ENCODE peak calls at places on chromosome 1, in seven cellular contexts. N is K562, P is HEK293T, G is HCT116, E is WTC11, V is HepG2, X is GM12878. L is an unnamed sample.

GRCh38 chr1:59179673-59180072 is 117.2 kb upstream of the FGGY start:
- DNase-seq in N (no peak), P (no peak), G (no peak), E (no peak), V (no peak), X (no peak), L (no peak)

GRCh38 chr1:84377480-84378095 is 20.7 kb upstream of the DNASE2B start:
- DNase-seq in N (no peak), P (no peak), G (no peak), E (no peak), V (no peak), X (no peak), L (no peak)

GRCh38 chr1:36524359-36525062 is 41.8 kb upstream of the CSF3R start:
- DNase-seq in N (no peak), P (no peak), G (no peak), E (no peak), V (no peak), X (no peak), L (peak; percentile 22)

GRCh38 chr1:179883739-179884138 is 1.7 kb downstream of the TOR1AIP1 start:
- DNase-seq in N (peak; percentile 38), P (peak; percentile 20), G (no peak), E (no peak), V (peak; percentile 45), X (peak; percentile 56), L (no peak)

GRCh38 chr1:54807756-54808155 is 6.6 kb upstream of the TTC22 start:
- DNase-seq in N (no peak), P (no peak), G (no peak), E (no peak), V (no peak), X (no peak), L (no peak)

GRCh38 chr1:13749543-13750307 is 49.7 kb downstream of the PRDM2 start:
- DNase-seq in N (peak; percentile 78), P (peak; percentile 45), G (no peak), E (peak; percentile 61), V (peak; percentile 15), X (no peak), L (no peak)

GRCh38 chr1:172351761-172352161 is 68.7 kb upstream of the C1orf105 start:
- DNase-seq in N (no peak), P (no peak), G (no peak), E (no peak), V (no peak), X (no peak), L (no peak)

GRCh38 chr1:162676087-162676486 is 43.8 kb downstream of the DDR2 start:
- DNase-seq in N (no peak), P (no peak), G (no peak), E (no peak), V (no peak), X (no peak), L (no peak)

GRCh38 chr1:2516124-2516523 is 10.3 kb downstream of the PANK4 start:
- DNase-seq in N (no peak), P (no peak), G (no peak), E (no peak), V (no peak), X (no peak), L (no peak)

GRCh38 chr1:34871443-34872132 is 12.0 kb upstream of the SMIM12 start:
- DNase-seq in N (no peak), P (no peak), G (no peak), E (no peak), V (no peak), X (no peak), L (no peak)

GRCh38 chr1:2374260-2375155 is 16.8 kb downstream of the MORN1 start:
- DNase-seq in N (no peak), P (no peak), G (no peak), E (no peak), V (no peak), X (no peak), L (no peak)

GRCh38 chr1:182193908-182194550 is 132.5 kb upstream of the ZNF648 start:
- DNase-seq in N (no peak), P (no peak), G (no peak), E (no peak), V (no peak), X (no peak), L (no peak)

GRCh38 chr1:9794081-9794480 is 29.7 kb downstream of the CLSTN1 start:
- DNase-seq in N (no peak), P (no peak), G (no peak), E (no peak), V (no peak), X (no peak), L (no peak)

GRCh38 chr1:9797049-9797448 is 26.7 kb downstream of the CLSTN1 start:
- DNase-seq in N (no peak), P (no peak), G (no peak), E (no peak), V (no peak), X (no peak), L (no peak)

GRCh38 chr1:9801909-9802308 is 21.9 kb downstream of the CLSTN1 start:
- DNase-seq in N (no peak), P (no peak), G (no peak), E (no peak), V (no peak), X (no peak), L (no peak)

GRCh38 chr1:9793291-9793690 is 30.5 kb downstream of the CLSTN1 start:
- DNase-seq in N (no peak), P (no peak), G (no peak), E (no peak), V (no peak), X (no peak), L (no peak)

DNA sequence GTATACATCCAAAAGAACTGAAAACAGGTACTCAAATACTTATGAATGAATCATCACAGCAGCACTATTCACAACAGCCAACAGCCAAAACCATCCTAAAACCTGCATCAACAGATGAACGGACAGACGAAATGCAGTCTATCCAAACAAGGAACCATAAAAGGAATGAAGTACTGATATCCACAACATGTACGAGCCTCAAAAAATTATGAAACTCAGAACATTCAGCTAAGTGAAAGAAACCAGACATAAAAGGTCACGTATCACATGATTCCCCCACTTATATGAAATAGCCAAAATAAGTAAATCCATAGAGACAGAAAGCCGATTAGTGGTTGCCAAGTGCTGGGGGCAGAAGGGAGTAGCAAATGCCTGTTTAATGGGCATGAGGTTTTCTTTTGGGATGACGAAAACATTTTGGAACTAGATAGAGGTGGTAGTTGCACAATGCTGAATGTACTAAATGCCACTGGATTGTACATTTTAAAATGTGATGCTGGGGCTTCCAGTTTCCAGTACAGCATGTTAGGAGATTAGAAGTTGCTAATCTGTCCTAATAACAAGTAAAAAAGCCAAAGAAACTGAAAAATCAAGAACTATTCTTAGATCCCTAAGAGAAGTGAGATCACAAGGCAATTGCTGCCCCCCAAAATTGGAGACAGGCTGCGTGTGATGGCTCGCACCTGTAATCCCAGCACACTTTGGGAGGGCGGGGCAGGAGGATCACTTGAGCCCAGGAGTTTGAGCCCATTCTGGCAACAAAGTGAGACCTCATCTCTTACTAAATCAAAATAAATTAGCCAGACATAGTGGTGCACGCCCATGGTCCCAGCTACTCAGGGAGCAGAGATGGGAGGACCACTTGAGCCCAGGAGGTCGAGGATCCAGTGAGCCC is 25.3 kb downstream of the CLSTN1 start:
- DNase-seq in N (no peak), P (no peak), G (no peak), E (no peak), V (no peak), X (no peak), L (no peak)
- TF ChIP-seq SP1 in N (no peak), P (no peak), G (no peak), E (no peak), V (no peak), X (no peak), L (no peak)

GRCh38 chr1:222891578-222891977 is 76.7 kb downstream of the DISP1 start:
- DNase-seq in N (no peak), P (no peak), G (no peak), E (no peak), V (no peak), X (no peak), L (no peak)

GRCh38 chr1:222894331-222894730 is 79.5 kb downstream of the DISP1 start:
- DNase-seq in N (no peak), P (no peak), G (no peak), E (no peak), V (peak; percentile 11), X (no peak), L (no peak)

GRCh38 chr1:222893255-222893654 is 78.4 kb downstream of the DISP1 start:
- DNase-seq in N (no peak), P (no peak), G (no peak), E (no peak), V (no peak), X (no peak), L (no peak)

GRCh38 chr1:222890702-222891101 is 75.9 kb downstream of the DISP1 start:
- DNase-seq in N (no peak), P (no peak), G (no peak), E (no peak), V (no peak), X (no peak), L (no peak)

DNA sequence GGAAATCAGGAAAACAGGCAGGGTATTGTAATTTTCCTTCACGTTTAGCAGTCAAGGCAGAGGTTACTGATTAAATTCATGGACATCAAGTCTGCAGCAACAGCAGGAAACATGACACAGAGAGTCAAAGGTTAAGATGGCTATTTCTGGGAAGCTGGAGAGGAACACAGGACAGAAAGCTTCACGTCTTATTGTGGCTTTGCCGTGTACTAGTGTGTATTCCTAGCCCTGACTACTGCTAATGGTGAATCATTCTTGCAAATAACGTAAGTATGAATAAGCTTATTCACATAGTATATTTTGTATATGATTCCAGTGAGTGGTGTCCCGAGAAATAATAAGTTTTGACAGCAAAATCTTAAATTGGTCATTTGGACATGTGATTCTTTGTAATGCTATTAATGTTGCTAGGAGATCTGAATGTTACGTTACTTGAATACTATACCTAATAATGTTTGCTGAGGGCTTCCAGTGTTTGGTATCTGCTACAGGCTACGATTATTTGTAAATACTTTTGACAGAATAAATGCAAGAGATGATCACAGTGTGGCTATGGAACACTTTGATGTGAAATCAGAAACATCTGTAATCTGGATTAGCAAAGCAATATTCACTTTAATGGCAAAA is 77.4 kb downstream of the DISP1 start:
- DNase-seq in N (no peak), P (no peak), G (no peak), E (no peak), V (peak; percentile 36), X (no peak), L (no peak)
- TF ChIP-seq SP1 in N (no peak), P (no peak), G (no peak), E (no peak), V (no peak), X (no peak), L (no peak)

DNA sequence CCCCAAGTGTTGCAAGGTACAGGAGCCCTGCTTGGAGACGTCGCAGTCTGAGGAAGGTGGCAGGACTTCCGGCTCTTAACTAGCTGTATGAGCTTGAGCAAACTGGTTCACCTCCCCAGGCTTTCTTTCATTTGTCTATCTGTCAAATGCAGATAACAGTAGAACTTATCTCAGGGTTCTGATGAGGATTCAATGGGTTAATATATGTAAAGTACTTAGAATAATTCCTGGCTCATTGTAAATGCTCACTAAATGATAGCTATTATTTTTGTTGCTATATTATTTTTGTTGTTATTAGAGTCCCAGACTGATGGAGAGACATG is 108.5 kb upstream of the IPO9 start:
- DNase-seq in N (no peak), P (no peak), G (no peak), E (no peak), V (no peak), X (no peak), L (no peak)
- TF ChIP-seq SP1 in N (no peak), P (no peak), G (no peak), E (no peak), V (no peak), X (no peak), L (no peak)

DNA sequence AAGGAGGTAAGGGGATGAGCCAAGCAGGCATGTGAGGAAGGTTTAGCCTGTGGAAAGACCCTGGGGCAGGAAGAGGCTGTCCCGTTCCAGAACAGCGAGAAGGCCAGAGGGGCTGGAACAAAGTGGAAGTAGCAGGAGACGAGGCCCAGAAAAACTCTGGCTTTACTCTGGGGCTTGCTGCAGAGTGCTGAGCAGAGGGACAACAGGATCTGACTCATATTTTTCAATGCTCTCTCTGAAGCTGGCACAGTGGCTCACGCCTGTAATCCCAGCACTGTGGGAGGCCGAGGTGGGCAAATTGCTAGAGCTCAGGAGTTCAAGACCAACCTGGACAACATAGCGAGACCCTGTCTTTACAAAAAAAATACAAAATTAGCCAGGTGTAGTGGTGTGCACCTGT is 52.4 kb upstream of the PAX7 start:
- DNase-seq in N (no peak), P (no peak), G (no peak), E (no peak), V (no peak), X (no peak), L (no peak)
- TF ChIP-seq SP1 in N (no peak), P (no peak), G (no peak), E (no peak), V (no peak), X (no peak), L (no peak)